ENCODE peak calls at places on chromosomes 13 and 19, in nine cellular contexts. One of them, this sample, is unnamed.

GRCh38 chr19:13010038-13010991 is 15.0 kb downstream of the NFIX start:
- DNase-seq in immature natural killer cell: no peak
- DNase-seq in hypothalamus: no peak
- DNase-seq in AG10803: no peak
- DNase-seq in progenitor cell of endocrine pancreas: no peak
- DNase-seq in pancreas: peak
- DNase-seq in erythroblast: no peak
- DNase-seq in omental fat pad: no peak
- DNase-seq in frontal cortex: no peak
- DNase-seq in this sample: no peak

GRCh38 chr13:20847298-20847697 is 55.2 kb downstream of the XPO4 start:
- DNase-seq in immature natural killer cell: no peak
- DNase-seq in hypothalamus: no peak
- DNase-seq in AG10803: no peak
- DNase-seq in progenitor cell of endocrine pancreas: no peak
- DNase-seq in pancreas: no peak
- DNase-seq in erythroblast: peak
- DNase-seq in omental fat pad: no peak
- DNase-seq in frontal cortex: no peak
- DNase-seq in this sample: no peak

GRCh38 chr19:8005534-8006256 is at the start of gene ELAVL1:
- DNase-seq in immature natural killer cell: peak
- DNase-seq in hypothalamus: peak
- DNase-seq in AG10803: peak
- DNase-seq in progenitor cell of endocrine pancreas: peak
- DNase-seq in pancreas: peak
- DNase-seq in erythroblast: peak
- DNase-seq in omental fat pad: peak
- DNase-seq in frontal cortex: peak
- DNase-seq in this sample: peak

GRCh38 chr19:32876236-32876918 is 6.8 kb upstream of the SLC7A9 start:
- DNase-seq in immature natural killer cell: no peak
- DNase-seq in hypothalamus: no peak
- DNase-seq in AG10803: no peak
- DNase-seq in progenitor cell of endocrine pancreas: no peak
- DNase-seq in pancreas: no peak
- DNase-seq in erythroblast: no peak
- DNase-seq in omental fat pad: no peak
- DNase-seq in frontal cortex: no peak
- DNase-seq in this sample: no peak

GRCh38 chr13:65670014-65670625 is 1560.0 kb downstream of the PCDH9 start:
- DNase-seq in immature natural killer cell: no peak
- DNase-seq in hypothalamus: no peak
- DNase-seq in AG10803: no peak
- DNase-seq in progenitor cell of endocrine pancreas: no peak
- DNase-seq in pancreas: no peak
- DNase-seq in erythroblast: no peak
- DNase-seq in omental fat pad: no peak
- DNase-seq in frontal cortex: no peak
- DNase-seq in this sample: no peak

GRCh38 chr13:75495938-75496337 is 14.0 kb upstream of the TBC1D4 start:
- DNase-seq in immature natural killer cell: no peak
- DNase-seq in hypothalamus: no peak
- DNase-seq in AG10803: peak
- DNase-seq in progenitor cell of endocrine pancreas: no peak
- DNase-seq in pancreas: no peak
- DNase-seq in erythroblast: no peak
- DNase-seq in omental fat pad: no peak
- DNase-seq in frontal cortex: no peak
- DNase-seq in this sample: no peak

GRCh38 chr13:52067237-52067636 is 42.7 kb downstream of the UTP14C start:
- DNase-seq in immature natural killer cell: no peak
- DNase-seq in hypothalamus: no peak
- DNase-seq in AG10803: no peak
- DNase-seq in progenitor cell of endocrine pancreas: no peak
- DNase-seq in pancreas: no peak
- DNase-seq in erythroblast: peak
- DNase-seq in omental fat pad: no peak
- DNase-seq in frontal cortex: no peak
- DNase-seq in this sample: no peak

GRCh38 chr13:41179593-41180250 is 14.6 kb downstream of the KBTBD7 start:
- DNase-seq in immature natural killer cell: no peak
- DNase-seq in hypothalamus: no peak
- DNase-seq in AG10803: peak
- DNase-seq in progenitor cell of endocrine pancreas: no peak
- DNase-seq in pancreas: no peak
- DNase-seq in erythroblast: no peak
- DNase-seq in omental fat pad: no peak
- DNase-seq in frontal cortex: no peak
- DNase-seq in this sample: peak

GRCh38 chr19:40667602-40668001 is 22.8 kb downstream of the NUMBL start:
- DNase-seq in immature natural killer cell: no peak
- DNase-seq in hypothalamus: no peak
- DNase-seq in AG10803: no peak
- DNase-seq in progenitor cell of endocrine pancreas: no peak
- DNase-seq in pancreas: no peak
- DNase-seq in erythroblast: no peak
- DNase-seq in omental fat pad: no peak
- DNase-seq in frontal cortex: no peak
- DNase-seq in this sample: no peak

GRCh38 chr19:29292146-29292545 is 79.2 kb upstream of the UQCRFS1 start:
- DNase-seq in immature natural killer cell: no peak
- DNase-seq in hypothalamus: no peak
- DNase-seq in AG10803: no peak
- DNase-seq in progenitor cell of endocrine pancreas: no peak
- DNase-seq in pancreas: no peak
- DNase-seq in erythroblast: no peak
- DNase-seq in omental fat pad: no peak
- DNase-seq in frontal cortex: no peak
- DNase-seq in this sample: no peak

GRCh38 chr19:16473875-16474397 is 2.2 kb upstream of the EPS15L1 start:
- DNase-seq in immature natural killer cell: no peak
- DNase-seq in hypothalamus: no peak
- DNase-seq in AG10803: peak
- DNase-seq in progenitor cell of endocrine pancreas: no peak
- DNase-seq in pancreas: no peak
- DNase-seq in erythroblast: no peak
- DNase-seq in omental fat pad: no peak
- DNase-seq in frontal cortex: no peak
- DNase-seq in this sample: no peak

GRCh38 chr19:20357921-20358320 is 190.9 kb downstream of the ZNF486 start:
- DNase-seq in immature natural killer cell: no peak
- DNase-seq in hypothalamus: no peak
- DNase-seq in AG10803: no peak
- DNase-seq in progenitor cell of endocrine pancreas: no peak
- DNase-seq in pancreas: no peak
- DNase-seq in erythroblast: no peak
- DNase-seq in omental fat pad: no peak
- DNase-seq in frontal cortex: no peak
- DNase-seq in this sample: no peak

GRCh38 chr13:107043016-107043957 is 475.4 kb upstream of the ARGLU1 start:
- DNase-seq in immature natural killer cell: no peak
- DNase-seq in hypothalamus: no peak
- DNase-seq in AG10803: peak
- DNase-seq in progenitor cell of endocrine pancreas: no peak
- DNase-seq in pancreas: no peak
- DNase-seq in erythroblast: no peak
- DNase-seq in omental fat pad: no peak
- DNase-seq in frontal cortex: no peak
- DNase-seq in this sample: no peak

GRCh38 chr13:40148103-40148502 is 492.6 kb downstream of the COG6 start:
- DNase-seq in immature natural killer cell: no peak
- DNase-seq in hypothalamus: no peak
- DNase-seq in AG10803: no peak
- DNase-seq in progenitor cell of endocrine pancreas: no peak
- DNase-seq in pancreas: no peak
- DNase-seq in erythroblast: no peak
- DNase-seq in omental fat pad: no peak
- DNase-seq in frontal cortex: no peak
- DNase-seq in this sample: no peak

GRCh38 chr19:19053508-19054314 is 10.1 kb upstream of the SLC25A42 start:
- DNase-seq in immature natural killer cell: peak
- DNase-seq in hypothalamus: peak
- DNase-seq in AG10803: peak
- DNase-seq in progenitor cell of endocrine pancreas: peak
- DNase-seq in pancreas: peak
- DNase-seq in erythroblast: peak
- DNase-seq in omental fat pad: no peak
- DNase-seq in frontal cortex: peak
- DNase-seq in this sample: no peak

GRCh38 chr19:50147462-50148423 is 15.3 kb downstream of the IZUMO2 start:
- DNase-seq in immature natural killer cell: peak
- DNase-seq in hypothalamus: peak
- DNase-seq in AG10803: peak
- DNase-seq in progenitor cell of endocrine pancreas: peak
- DNase-seq in pancreas: peak
- DNase-seq in erythroblast: peak
- DNase-seq in omental fat pad: peak
- DNase-seq in frontal cortex: peak
- DNase-seq in this sample: peak

GRCh38 chr19:18456974-18457373 is 19.0 kb upstream of the ISYNA1 start:
- DNase-seq in immature natural killer cell: no peak
- DNase-seq in hypothalamus: peak
- DNase-seq in AG10803: no peak
- DNase-seq in progenitor cell of endocrine pancreas: no peak
- DNase-seq in pancreas: no peak
- DNase-seq in erythroblast: no peak
- DNase-seq in omental fat pad: no peak
- DNase-seq in frontal cortex: no peak
- DNase-seq in this sample: no peak

GRCh38 chr13:102697929-102698648 is 3.2 kb upstream of the METTL21C start:
- DNase-seq in immature natural killer cell: no peak
- DNase-seq in hypothalamus: no peak
- DNase-seq in AG10803: no peak
- DNase-seq in progenitor cell of endocrine pancreas: no peak
- DNase-seq in pancreas: no peak
- DNase-seq in erythroblast: no peak
- DNase-seq in omental fat pad: no peak
- DNase-seq in frontal cortex: no peak
- DNase-seq in this sample: no peak

GRCh38 chr19:49553451-49554271 is 25.9 kb downstream of the RCN3 start:
- DNase-seq in immature natural killer cell: no peak
- DNase-seq in hypothalamus: no peak
- DNase-seq in AG10803: peak
- DNase-seq in progenitor cell of endocrine pancreas: no peak
- DNase-seq in pancreas: peak
- DNase-seq in erythroblast: no peak
- DNase-seq in omental fat pad: no peak
- DNase-seq in frontal cortex: no peak
- DNase-seq in this sample: peak

GRCh38 chr19:491146-491741 is 5.0 kb upstream of the MADCAM1 start:
- DNase-seq in immature natural killer cell: no peak
- DNase-seq in hypothalamus: no peak
- DNase-seq in AG10803: peak
- DNase-seq in progenitor cell of endocrine pancreas: no peak
- DNase-seq in pancreas: peak
- DNase-seq in erythroblast: peak
- DNase-seq in omental fat pad: no peak
- DNase-seq in frontal cortex: no peak
- DNase-seq in this sample: no peak

GRCh38 chr13:114318624-114319023 is 4.3 kb downstream of the CHAMP1 start:
- DNase-seq in immature natural killer cell: no peak
- DNase-seq in hypothalamus: no peak
- DNase-seq in AG10803: no peak
- DNase-seq in progenitor cell of endocrine pancreas: no peak
- DNase-seq in pancreas: no peak
- DNase-seq in erythroblast: no peak
- DNase-seq in omental fat pad: no peak
- DNase-seq in frontal cortex: no peak
- DNase-seq in this sample: no peak